ENCODE peak calls at places on chromosomes 4 and X, in four cellular contexts. H is fibroblast of the aortic adventitia, C is heart right ventricle, B is upper lobe of left lung. Z is an unnamed sample.

GRCh38 chr4:105399535-105400161 is 74.2 kb downstream of the PPA2 start:
- DNase-seq in H (peak), C (no peak), B (no peak), Z (no peak)

GRCh38 chr4:43234626-43235025 is 342.1 kb downstream of the GRXCR1 start:
- DNase-seq in H (peak), C (no peak), B (no peak), Z (no peak)

GRCh38 chrX:43962636-43963035 is 10.6 kb downstream of the NDP start:
- DNase-seq in H (no peak), C (no peak), B (no peak), Z (no peak)

GRCh38 chr4:79065262-79065661 is 126.0 kb upstream of the PAQR3 start:
- DNase-seq in H (no peak), C (no peak), B (no peak), Z (no peak)

GRCh38 chrX:129522184-129523059 is 868 bp downstream of the SMARCA1 start:
- DNase-seq in H (peak), C (peak), B (peak), Z (peak)

GRCh38 chr4:7019367-7019766 is 23.8 kb upstream of the TADA2B start:
- DNase-seq in H (no peak), C (no peak), B (peak), Z (no peak)

GRCh38 chrX:40468033-40468979 is 112.5 kb upstream of the ATP6AP2 start:
- DNase-seq in H (peak), C (peak), B (peak), Z (peak)

GRCh38 chr4:26410385-26411293 is 79.6 kb downstream of the CCKAR start:
- DNase-seq in H (peak), C (no peak), B (no peak), Z (no peak)

GRCh38 chr4:101081695-101082369 is 265.5 kb downstream of the PPP3CA start:
- DNase-seq in H (no peak), C (no peak), B (no peak), Z (no peak)

GRCh38 chr4:101089168-101089567 is 258.2 kb downstream of the PPP3CA start:
- DNase-seq in H (no peak), C (no peak), B (no peak), Z (no peak)

GRCh38 chr4:101081166-101081565 is 266.2 kb downstream of the PPP3CA start:
- DNase-seq in H (no peak), C (no peak), B (no peak), Z (no peak)

GRCh38 chr4:101086801-101087586 is 260.3 kb downstream of the PPP3CA start:
- DNase-seq in H (no peak), C (no peak), B (no peak), Z (no peak)
- TF ChIP-seq CTCF in H (no peak), C (no peak), B (no peak), Z (no peak)

GRCh38 chr4:111985386-111985890 is 159.8 kb upstream of the FAM241A start:
- DNase-seq in H (no peak), C (no peak), B (no peak), Z (no peak)
- TF ChIP-seq CTCF in H (no peak), C (no peak), B (no peak), Z (no peak)

GRCh38 chr4:48016141-48017107 is at the start of the genes CNGA1 and NIPAL1:
- DNase-seq in H (peak), C (peak), B (peak), Z (peak)
- TF ChIP-seq CTCF in H (peak), C (no peak), B (no peak), Z (no peak)

GRCh38 chrX:46683023-46683422 is 75.9 kb downstream of the SLC9A7 start:
- DNase-seq in H (peak), C (no peak), B (no peak), Z (no peak)
- TF ChIP-seq CTCF in H (peak), C (no peak), B (no peak), Z (no peak)

GRCh38 chrX:15816453-15816838 is 26.2 kb downstream of the ZRSR2 start:
- DNase-seq in H (peak), C (no peak), B (no peak), Z (no peak)
- TF ChIP-seq CTCF in H (no peak), C (no peak), B (no peak), Z (no peak)

GRCh38 chr4:174882317-174882992 is 35.7 kb upstream of the ADAM29 start:
- DNase-seq in H (no peak), C (no peak), B (no peak), Z (no peak)
- TF ChIP-seq CTCF in H (no peak), C (no peak), B (no peak), Z (no peak)

GRCh38 chr4:98027827-98028226 is 115.4 kb downstream of the STPG2 start:
- DNase-seq in H (no peak), C (no peak), B (no peak), Z (no peak)
- TF ChIP-seq CTCF in H (no peak), C (no peak), B (no peak), Z (no peak)